ENCODE peak calls at places on chromosomes 3 and 15, in four cellular contexts. One of them, this sample, is unnamed.

GRCh38 chr3:52054689-52055511 is 1.5 kb downstream of the DUSP7 start:
- DNase-seq in aorta: no peak
- DNase-seq in cardiac fibroblast: no peak
- DNase-seq in OCI-LY7: peak
- DNase-seq in this sample: no peak

GRCh38 chr3:184332370-184333090 is 4.9 kb upstream of the FAM131A start:
- DNase-seq in aorta: no peak
- DNase-seq in cardiac fibroblast: peak
- DNase-seq in OCI-LY7: no peak
- DNase-seq in this sample: peak

GRCh38 chr3:39433642-39434041 is 27.1 kb downstream of the RPSA start:
- DNase-seq in aorta: no peak
- DNase-seq in cardiac fibroblast: peak
- DNase-seq in OCI-LY7: no peak
- DNase-seq in this sample: no peak

GRCh38 chr3:52221563-52222318 is 3.7 kb downstream of the TLR9 start:
- DNase-seq in aorta: no peak
- DNase-seq in cardiac fibroblast: no peak
- DNase-seq in OCI-LY7: no peak
- DNase-seq in this sample: peak

GRCh38 chr15:74235962-74236361 is at the start of gene CCDC33:
- DNase-seq in aorta: no peak
- DNase-seq in cardiac fibroblast: no peak
- DNase-seq in OCI-LY7: peak
- DNase-seq in this sample: no peak

GRCh38 chr3:185152433-185153169 is at the start of gene C3orf70:
- DNase-seq in aorta: peak
- DNase-seq in cardiac fibroblast: peak
- DNase-seq in OCI-LY7: no peak
- DNase-seq in this sample: peak

GRCh38 chr3:116446037-116446436 is 750 bp upstream of the LSAMP start:
- DNase-seq in aorta: no peak
- DNase-seq in cardiac fibroblast: no peak
- DNase-seq in OCI-LY7: no peak
- DNase-seq in this sample: no peak

GRCh38 chr3:62277470-62277869 is 95.9 kb downstream of the FEZF2 start:
- DNase-seq in aorta: no peak
- DNase-seq in cardiac fibroblast: no peak
- DNase-seq in OCI-LY7: no peak
- DNase-seq in this sample: no peak

GRCh38 chr3:156492801-156493261 is 62.1 kb downstream of the SSR3 start:
- DNase-seq in aorta: no peak
- DNase-seq in cardiac fibroblast: no peak
- DNase-seq in OCI-LY7: no peak
- DNase-seq in this sample: no peak

GRCh38 chr3:31014317-31015040 is 120.0 kb upstream of the GADL1 start:
- DNase-seq in aorta: no peak
- DNase-seq in cardiac fibroblast: peak
- DNase-seq in OCI-LY7: no peak
- DNase-seq in this sample: no peak

GRCh38 chr15:88378259-88378658 is 88.9 kb downstream of the MRPL46 start:
- DNase-seq in aorta: no peak
- DNase-seq in cardiac fibroblast: no peak
- DNase-seq in OCI-LY7: no peak
- DNase-seq in this sample: no peak

GRCh38 chr3:177379045-177379444 is 181.8 kb upstream of the TBL1XR1 start:
- DNase-seq in aorta: no peak
- DNase-seq in cardiac fibroblast: no peak
- DNase-seq in OCI-LY7: peak
- DNase-seq in this sample: no peak

GRCh38 chr15:80946576-80946975 is 43.0 kb downstream of the MESD start:
- DNase-seq in aorta: no peak
- DNase-seq in cardiac fibroblast: no peak
- DNase-seq in OCI-LY7: no peak
- DNase-seq in this sample: peak

GRCh38 chr3:187952849-187953248 is 201.1 kb upstream of the LPP start:
- DNase-seq in aorta: no peak
- DNase-seq in cardiac fibroblast: no peak
- DNase-seq in OCI-LY7: no peak
- DNase-seq in this sample: no peak

GRCh38 chr15:95826831-95827230 is 503.7 kb upstream of the NR2F2 start:
- DNase-seq in aorta: no peak
- DNase-seq in cardiac fibroblast: no peak
- DNase-seq in OCI-LY7: no peak
- DNase-seq in this sample: no peak

GRCh38 chr3:44509985-44510360 is 32.5 kb upstream of the ZNF445 start:
- DNase-seq in aorta: no peak
- DNase-seq in cardiac fibroblast: peak
- DNase-seq in OCI-LY7: peak
- DNase-seq in this sample: no peak

GRCh38 chr3:43960448-43960840 is 269.7 kb downstream of the ABHD5 start:
- DNase-seq in aorta: no peak
- DNase-seq in cardiac fibroblast: peak
- DNase-seq in OCI-LY7: no peak
- DNase-seq in this sample: no peak

GRCh38 chr3:111616417-111617105 is 21.4 kb upstream of the ZBED2 start:
- DNase-seq in aorta: peak
- DNase-seq in cardiac fibroblast: peak
- DNase-seq in OCI-LY7: peak
- DNase-seq in this sample: no peak

GRCh38 chr15:78374436-78375393 is 34.6 kb downstream of the CRABP1 start:
- DNase-seq in aorta: no peak
- DNase-seq in cardiac fibroblast: no peak
- DNase-seq in OCI-LY7: peak
- DNase-seq in this sample: peak

GRCh38 chr15:50879016-50879415 is 29.5 kb upstream of the AP4E1 start:
- DNase-seq in aorta: no peak
- DNase-seq in cardiac fibroblast: no peak
- DNase-seq in OCI-LY7: peak
- DNase-seq in this sample: no peak

GRCh38 chr3:72376917-72377710 is 471.1 kb downstream of the SHQ1 start:
- DNase-seq in aorta: no peak
- DNase-seq in cardiac fibroblast: no peak
- DNase-seq in OCI-LY7: no peak
- DNase-seq in this sample: no peak

GRCh38 chr3:72373139-72373538 is 475.1 kb downstream of the SHQ1 start:
- DNase-seq in aorta: no peak
- DNase-seq in cardiac fibroblast: no peak
- DNase-seq in OCI-LY7: no peak
- DNase-seq in this sample: no peak

GRCh38 chr3:72378287-72378686 is 470.0 kb downstream of the SHQ1 start:
- DNase-seq in aorta: no peak
- DNase-seq in cardiac fibroblast: no peak
- DNase-seq in OCI-LY7: no peak
- DNase-seq in this sample: no peak

GRCh38 chr3:72372161-72372560 is 476.1 kb downstream of the SHQ1 start:
- DNase-seq in aorta: no peak
- DNase-seq in cardiac fibroblast: no peak
- DNase-seq in OCI-LY7: no peak
- DNase-seq in this sample: no peak

GRCh38 chr3:72375237-72376154 is 472.7 kb downstream of the SHQ1 start:
- DNase-seq in aorta: no peak
- DNase-seq in cardiac fibroblast: no peak
- DNase-seq in OCI-LY7: no peak
- DNase-seq in this sample: no peak
- H3K4me3 ChIP-seq in aorta: no peak
- H3K4me3 ChIP-seq in cardiac fibroblast: no peak
- H3K4me3 ChIP-seq in OCI-LY7: no peak
- H3K4me3 ChIP-seq in this sample: no peak

GRCh38 chr3:99487894-99488293 is 150.5 kb upstream of the COL8A1 start:
- DNase-seq in aorta: no peak
- DNase-seq in cardiac fibroblast: no peak
- DNase-seq in OCI-LY7: no peak
- DNase-seq in this sample: no peak
- H3K4me3 ChIP-seq in aorta: no peak
- H3K4me3 ChIP-seq in cardiac fibroblast: no peak
- H3K4me3 ChIP-seq in OCI-LY7: no peak
- H3K4me3 ChIP-seq in this sample: no peak

GRCh38 chr15:92907880-92908279 is 7.8 kb downstream of the CHD2 start:
- DNase-seq in aorta: no peak
- DNase-seq in cardiac fibroblast: peak
- DNase-seq in OCI-LY7: no peak
- DNase-seq in this sample: no peak

GRCh38 chr15:92904832-92905640 is 4.9 kb downstream of the CHD2 start:
- DNase-seq in aorta: no peak
- DNase-seq in cardiac fibroblast: no peak
- DNase-seq in OCI-LY7: no peak
- DNase-seq in this sample: no peak

GRCh38 chr15:92906563-92907081 is 6.5 kb downstream of the CHD2 start:
- DNase-seq in aorta: no peak
- DNase-seq in cardiac fibroblast: peak
- DNase-seq in OCI-LY7: peak
- DNase-seq in this sample: no peak

GRCh38 chr15:92907229-92907628 is 7.1 kb downstream of the CHD2 start:
- DNase-seq in aorta: no peak
- DNase-seq in cardiac fibroblast: peak
- DNase-seq in OCI-LY7: no peak
- DNase-seq in this sample: no peak

GRCh38 chr15:92906038-92906437 is 5.9 kb downstream of the CHD2 start:
- DNase-seq in aorta: no peak
- DNase-seq in cardiac fibroblast: no peak
- DNase-seq in OCI-LY7: no peak
- DNase-seq in this sample: no peak
- H3K4me3 ChIP-seq in aorta: no peak
- H3K4me3 ChIP-seq in cardiac fibroblast: no peak
- H3K4me3 ChIP-seq in OCI-LY7: peak
- H3K4me3 ChIP-seq in this sample: peak

DNA sequence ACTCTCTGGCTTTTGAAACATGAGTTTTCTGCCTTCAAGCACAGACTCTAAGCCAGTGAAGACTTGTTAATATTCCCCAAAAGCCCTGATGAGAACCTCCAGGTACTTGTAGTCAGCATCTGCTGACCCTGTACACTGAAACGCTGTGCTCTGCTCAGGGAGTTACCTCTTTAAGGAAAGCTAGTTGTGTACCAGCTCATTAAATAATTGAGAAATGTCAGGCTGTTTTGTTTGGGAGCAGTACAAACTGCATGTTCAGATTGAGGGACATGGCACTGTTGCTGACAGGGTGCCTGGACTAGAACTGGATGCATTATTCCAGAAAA is 21.7 kb downstream of the UPK1B start:
- DNase-seq in aorta: no peak
- DNase-seq in cardiac fibroblast: no peak
- DNase-seq in OCI-LY7: no peak
- DNase-seq in this sample: no peak
- H3K4me3 ChIP-seq in aorta: no peak
- H3K4me3 ChIP-seq in cardiac fibroblast: no peak
- H3K4me3 ChIP-seq in OCI-LY7: no peak
- H3K4me3 ChIP-seq in this sample: no peak

GRCh38 chr3:194615221-194615620 is 18.0 kb downstream of the TMEM44 start:
- DNase-seq in aorta: no peak
- DNase-seq in cardiac fibroblast: no peak
- DNase-seq in OCI-LY7: no peak
- DNase-seq in this sample: no peak
- H3K4me3 ChIP-seq in aorta: no peak
- H3K4me3 ChIP-seq in cardiac fibroblast: no peak
- H3K4me3 ChIP-seq in OCI-LY7: no peak
- H3K4me3 ChIP-seq in this sample: no peak

GRCh38 chr3:65607101-65607500 is 431.6 kb downstream of the MAGI1 start:
- DNase-seq in aorta: no peak
- DNase-seq in cardiac fibroblast: no peak
- DNase-seq in OCI-LY7: no peak
- DNase-seq in this sample: no peak

GRCh38 chr3:65605876-65606432 is 432.8 kb downstream of the MAGI1 start:
- DNase-seq in aorta: no peak
- DNase-seq in cardiac fibroblast: peak
- DNase-seq in OCI-LY7: no peak
- DNase-seq in this sample: no peak

GRCh38 chr3:65604863-65605526 is 433.7 kb downstream of the MAGI1 start:
- DNase-seq in aorta: no peak
- DNase-seq in cardiac fibroblast: peak
- DNase-seq in OCI-LY7: no peak
- DNase-seq in this sample: no peak

GRCh38 chr3:65600888-65601287 is 437.8 kb downstream of the MAGI1 start:
- DNase-seq in aorta: no peak
- DNase-seq in cardiac fibroblast: no peak
- DNase-seq in OCI-LY7: no peak
- DNase-seq in this sample: no peak

DNA sequence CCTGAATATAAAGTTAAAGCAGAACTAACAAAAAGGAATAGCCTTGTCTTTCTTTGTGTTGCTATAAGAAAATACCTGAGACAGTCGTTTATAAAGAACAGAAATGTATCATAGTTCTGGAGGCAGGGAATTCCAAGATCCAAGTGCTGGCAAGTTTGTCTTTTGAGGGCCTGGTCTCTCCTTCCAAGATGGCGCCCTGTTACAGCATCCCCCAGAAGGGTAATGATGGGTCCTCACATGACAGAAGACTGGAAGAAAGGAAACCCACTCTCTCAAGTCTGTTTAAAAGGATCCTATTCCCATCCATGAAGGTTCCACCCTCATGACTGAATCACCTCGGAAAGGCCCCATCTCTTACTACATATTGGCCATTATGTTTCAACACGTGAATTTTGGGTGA is 435.1 kb downstream of the MAGI1 start:
- DNase-seq in aorta: no peak
- DNase-seq in cardiac fibroblast: no peak
- DNase-seq in OCI-LY7: no peak
- DNase-seq in this sample: no peak
- H3K4me3 ChIP-seq in aorta: no peak
- H3K4me3 ChIP-seq in cardiac fibroblast: no peak
- H3K4me3 ChIP-seq in OCI-LY7: no peak
- H3K4me3 ChIP-seq in this sample: no peak